ENCODE peak calls at places on chromosomes 13 and 19, in four cellular contexts. T is aorta, O is Right ventricle myocardium superior, I is mucosa of descending colon. G is an unnamed sample.

GRCh38 chr19:3210347-3211017 is 14.0 kb upstream of the CELF5 start:
- ATAC-seq in I (peak), T (peak), O (peak), G (peak)

GRCh38 chr19:23896912-23897311 is 17.8 kb upstream of the ZNF726 start:
- ATAC-seq in I (no peak), O (no peak), T (no peak), G (no peak)

GRCh38 chr19:35404879-35405622 is 34.2 kb downstream of the GPR42 start:
- ATAC-seq in O (no peak), I (peak), T (no peak), G (no peak)

GRCh38 chr19:10305139-10305806 is 4.3 kb downstream of the ZGLP1 start:
- ATAC-seq in T (no peak), I (peak), O (peak), G (no peak)

GRCh38 chr19:13211426-13212308 is 61.5 kb downstream of the IER2 start:
- ATAC-seq in T (no peak), I (no peak), O (no peak), G (no peak)

GRCh38 chr19:54388803-54389144 is 24.0 kb upstream of the LAIR1 start:
- ATAC-seq in O (no peak), I (no peak), T (no peak), G (no peak)

GRCh38 chr19:34336781-34337271 is 28.2 kb upstream of the GPI start:
- ATAC-seq in O (peak), I (peak), T (no peak), G (no peak)

GRCh38 chr19:7730286-7731217 is 1.4 kb downstream of the CLEC4G start:
- ATAC-seq in O (no peak), T (peak), I (no peak), G (no peak)

GRCh38 chr13:103263448-103263847 is 197.2 kb upstream of the SLC10A2 start:
- ATAC-seq in T (peak), I (no peak), O (no peak), G (no peak)

GRCh38 chr13:48242677-48243076 is 9.7 kb downstream of the ITM2B start:
- ATAC-seq in O (no peak), T (no peak), I (no peak), G (no peak)

GRCh38 chr19:4061683-4062575 is 4.8 kb downstream of the ZBTB7A start:
- ATAC-seq in I (peak), T (no peak), O (no peak), G (no peak)

GRCh38 chr19:5504115-5504514 is 48.9 kb downstream of the ZNRF4 start:
- ATAC-seq in T (no peak), O (no peak), I (no peak), G (no peak)

GRCh38 chr19:40341601-40342482 is 6.4 kb downstream of the C19orf47 start:
- ATAC-seq in T (peak), O (peak), I (no peak), G (peak)

GRCh38 chr19:35379992-35380391 is 9.1 kb downstream of the GPR42 start:
- ATAC-seq in T (no peak), I (no peak), O (peak), G (no peak)

GRCh38 chr13:110506859-110507566 is 54.5 kb downstream of the RAB20 start:
- ATAC-seq in I (peak), T (peak), O (peak), G (peak)

GRCh38 chr19:36488816-36489138 is 584 bp downstream of the ZNF566 start:
- ATAC-seq in T (peak), I (no peak), O (peak), G (no peak)

GRCh38 chr19:13899393-13899792 is 6.5 kb downstream of the BRME1 start:
- ATAC-seq in T (no peak), I (peak), O (no peak), G (no peak)

GRCh38 chr19:45769821-45770191 is 754 bp upstream of the SIX5 start:
- ATAC-seq in O (peak), I (peak), T (no peak), G (no peak)

GRCh38 chr13:87331178-87331577 is 340.0 kb upstream of the SLITRK5 start:
- ATAC-seq in I (no peak), O (peak), T (no peak), G (no peak)

GRCh38 chr13:50511877-50512332 is 331.6 kb downstream of the DLEU7 start:
- ATAC-seq in T (peak), I (peak), O (peak), G (peak)

GRCh38 chr19:13130886-13131490 is 12.9 kb downstream of the NACC1 start:
- ATAC-seq in O (no peak), T (no peak), I (peak), G (no peak)

GRCh38 chr13:112688560-112689497 is 1.0 kb upstream of the ATP11A start:
- ATAC-seq in O (peak), I (no peak), T (peak), G (no peak)

GRCh38 chr19:38543807-38544568 is 73.8 kb downstream of the MAP4K1 start:
- ATAC-seq in O (peak), T (peak), I (peak), G (peak)

GRCh38 chr13:50200562-50200961 is 185.3 kb downstream of the KCNRG start:
- ATAC-seq in T (no peak), I (no peak), O (no peak), G (no peak)

GRCh38 chr19:53132231-53132991 is at the start of gene ZNF415:
- ATAC-seq in I (peak), O (peak), T (peak), G (peak)

GRCh38 chr19:33302974-33303790 is 848 bp upstream of the CEBPA start:
- ATAC-seq in I (peak), T (peak), O (peak), G (peak)

GRCh38 chr19:17879466-17879865 is 7.7 kb downstream of the SLC5A5 start:
- ATAC-seq in O (no peak), T (no peak), I (no peak), G (no peak)

GRCh38 chr13:106186366-106187030 is 349.0 kb downstream of the EFNB2 start:
- ATAC-seq in I (peak), O (no peak), T (no peak), G (no peak)

GRCh38 chr13:28337196-28338045 is 157.5 kb downstream of the FLT1 start:
- ATAC-seq in O (peak), T (peak), I (peak), G (peak)

GRCh38 chr13:106361621-106362020 is 173.8 kb downstream of the EFNB2 start:
- ATAC-seq in T (no peak), O (no peak), I (no peak), G (no peak)

GRCh38 chr19:941292-942132 is 15.7 kb downstream of the ARID3A start:
- ATAC-seq in O (no peak), I (no peak), T (peak), G (no peak)

GRCh38 chr19:53868091-53868891 is 608 bp downstream of the MYADM start:
- ATAC-seq in O (peak), I (peak), T (peak), G (peak)

GRCh38 chr19:42172261-42172660 is 40.0 kb upstream of the POU2F2 start:
- ATAC-seq in T (no peak), O (no peak), I (no peak), G (no peak)

GRCh38 chr19:58361900-58362271 is 665 bp downstream of the ZNF497 start:
- ATAC-seq in I (peak), T (peak), O (peak), G (no peak)

GRCh38 chr19:7729211-7729610 is 2.7 kb downstream of the CLEC4G start:
- ATAC-seq in T (no peak), I (no peak), O (no peak), G (no peak)

GRCh38 chr13:105273665-105274222 is 1261.7 kb downstream of the EFNB2 start:
- ATAC-seq in T (peak), I (no peak), O (no peak), G (no peak)

GRCh38 chr13:96500953-96501352 is 411.0 kb downstream of the HS6ST3 start:
- ATAC-seq in T (no peak), O (no peak), I (no peak), G (no peak)

GRCh38 chr19:11446271-11446651 is 10.8 kb downstream of the PRKCSH start:
- ATAC-seq in O (no peak), I (no peak), T (no peak), G (no peak)